ENCODE peak calls at places on chromosomes 12 and 14, in five cellular contexts. T is GM04504; U is stromal cell of bone marrow; N is dorsolateral prefrontal cortex; P is activated T-helper 9 cell treated with anti-CD3 and anti-CD28 coated beads, Interleukin-2, amount 50 U/mL, for 16 hours. Z is an unnamed sample.

GRCh38 chr12:40038619-40039018 is 67.3 kb downstream of the SLC2A13 start:
- DNase-seq in P (no peak), N (no peak), U (no peak), T (no peak), Z (no peak)

GRCh38 chr14:69288956-69289705 is 29.2 kb downstream of the GALNT16 start:
- DNase-seq in U (no peak), N (no peak), T (no peak), P (no peak), Z (no peak)

GRCh38 chr14:88614218-88614907 is 51.5 kb downstream of the ZC3H14 start:
- DNase-seq in N (no peak), T (peak; percentile 19), U (peak; percentile 45), P (no peak), Z (peak; percentile 29)

GRCh38 chr12:102833687-102834435 is 83.2 kb downstream of the PAH start:
- DNase-seq in T (no peak), P (no peak), U (peak; percentile 3), N (no peak), Z (no peak)

GRCh38 chr12:16955083-16955657 is 349.2 kb upstream of the LMO3 start:
- DNase-seq in P (no peak), U (peak; percentile 13), T (no peak), N (no peak), Z (no peak)

GRCh38 chr12:53980448-53981388 is 4.2 kb upstream of the HOXC10 start:
- DNase-seq in N (no peak), T (no peak), P (no peak), U (no peak), Z (no peak)

GRCh38 chr12:65781681-65782269 is 42.5 kb upstream of the HMGA2 start:
- DNase-seq in P (no peak), U (no peak), T (no peak), N (no peak), Z (no peak)

GRCh38 chr12:12985817-12986408 is 14.2 kb downstream of the HEBP1 start:
- DNase-seq in U (no peak), P (no peak), T (no peak), N (no peak), Z (no peak)

GRCh38 chr12:1502441-1502785 is 92.0 kb downstream of the FBXL14 start:
- DNase-seq in N (no peak), P (no peak), T (no peak), U (no peak), Z (no peak)

GRCh38 chr14:59330455-59330854 is 134.7 kb downstream of the GPR135 start:
- DNase-seq in U (no peak), T (no peak), N (no peak), P (no peak), Z (no peak)

GRCh38 chr14:25400607-25401206 is 350.8 kb upstream of the STXBP6 start:
- DNase-seq in P (no peak), T (no peak), N (no peak), U (no peak), Z (peak; percentile 27)

GRCh38 chr14:103292426-103293374 is 41.3 kb upstream of the EIF5 start:
- DNase-seq in N (peak; percentile 87), P (peak; percentile 60), U (peak; percentile 43), T (peak; percentile 34), Z (peak; percentile 35)

GRCh38 chr12:105713901-105714300 is 383.4 kb downstream of the C12orf75 start:
- DNase-seq in N (no peak), P (no peak), U (no peak), T (no peak), Z (no peak)